ENCODE peak calls at places on chromosomes 7 and 10, in seven cellular contexts. C is A549, R is GM12865, K is choroid plexus epithelial cell, X is Caco-2, E is transverse colon, U is cardiac muscle cell. A is an unnamed sample.

GRCh38 chr10:127413326-127413725 is 135.8 kb upstream of the NPS start:
- DNase-seq in C (no peak), R (no peak), K (no peak), X (no peak), E (no peak), U (no peak), A (no peak)

GRCh38 chr10:71222541-71223364 is 10.4 kb downstream of the UNC5B start:
- DNase-seq in C (no peak), R (peak), K (peak), X (no peak), E (no peak), U (no peak), A (no peak)

GRCh38 chr7:121831320-121831719 is 41.6 kb upstream of the PTPRZ1 start:
- DNase-seq in C (no peak), R (no peak), K (no peak), X (no peak), E (no peak), U (no peak), A (no peak)

GRCh38 chr7:7556852-7557251 is 9.8 kb upstream of the MIOS start:
- DNase-seq in C (no peak), R (no peak), K (no peak), X (no peak), E (no peak), U (no peak), A (no peak)

GRCh38 chr7:129438839-129439640 is 4.8 kb downstream of the STRIP2 start:
- DNase-seq in C (peak), R (no peak), K (peak), X (no peak), E (no peak), U (no peak), A (no peak)

GRCh38 chr7:94623820-94624219 is 32.1 kb downstream of the SGCE start:
- DNase-seq in C (no peak), R (no peak), K (no peak), X (no peak), E (no peak), U (no peak), A (no peak)

GRCh38 chr10:4334853-4335252 is 491.2 kb upstream of the AKR1E2 start:
- DNase-seq in C (no peak), R (no peak), K (no peak), X (no peak), E (no peak), U (no peak), A (no peak)

GRCh38 chr10:49600781-49601400 is 9.2 kb upstream of the SLC18A3 start:
- DNase-seq in C (no peak), R (no peak), K (peak), X (peak), E (no peak), U (no peak), A (no peak)

GRCh38 chr7:5554287-5554785 is 130.7 kb upstream of the TNRC18 start:
- DNase-seq in C (no peak), R (no peak), K (no peak), X (peak), E (no peak), U (no peak), A (no peak)
- TF ChIP-seq CTCF in C (no peak), R (no peak), K (no peak), X (no peak), E (no peak), U (no peak), A (no peak)

GRCh38 chr7:30351274-30351673 is 66.9 kb downstream of the ZNRF2 start:
- DNase-seq in C (no peak), R (no peak), K (no peak), X (no peak), E (no peak), U (no peak), A (no peak)

GRCh38 chr7:30353932-30354607 is 69.7 kb downstream of the ZNRF2 start:
- DNase-seq in C (no peak), R (no peak), K (no peak), X (no peak), E (no peak), U (no peak), A (no peak)

GRCh38 chr7:30351724-30352123 is 67.3 kb downstream of the ZNRF2 start:
- DNase-seq in C (no peak), R (no peak), K (no peak), X (no peak), E (no peak), U (no peak), A (no peak)

GRCh38 chr7:30353532-30353931 is 69.1 kb downstream of the ZNRF2 start:
- DNase-seq in C (no peak), R (no peak), K (no peak), X (no peak), E (no peak), U (no peak), A (no peak)

GRCh38 chr7:30352169-30352568 is 67.8 kb downstream of the ZNRF2 start:
- DNase-seq in C (no peak), R (peak), K (no peak), X (no peak), E (no peak), U (no peak), A (no peak)
- TF ChIP-seq CTCF in C (no peak), R (peak), K (no peak), X (no peak), E (no peak), U (no peak), A (no peak)

GRCh38 chr10:86684305-86684704 is 16.0 kb downstream of the LDB3 start:
- DNase-seq in C (no peak), R (no peak), K (peak), X (peak), E (peak), U (peak), A (peak)
- TF ChIP-seq CTCF in C (peak), R (no peak), K (peak), X (peak), E (no peak), U (peak), A (peak)

DNA sequence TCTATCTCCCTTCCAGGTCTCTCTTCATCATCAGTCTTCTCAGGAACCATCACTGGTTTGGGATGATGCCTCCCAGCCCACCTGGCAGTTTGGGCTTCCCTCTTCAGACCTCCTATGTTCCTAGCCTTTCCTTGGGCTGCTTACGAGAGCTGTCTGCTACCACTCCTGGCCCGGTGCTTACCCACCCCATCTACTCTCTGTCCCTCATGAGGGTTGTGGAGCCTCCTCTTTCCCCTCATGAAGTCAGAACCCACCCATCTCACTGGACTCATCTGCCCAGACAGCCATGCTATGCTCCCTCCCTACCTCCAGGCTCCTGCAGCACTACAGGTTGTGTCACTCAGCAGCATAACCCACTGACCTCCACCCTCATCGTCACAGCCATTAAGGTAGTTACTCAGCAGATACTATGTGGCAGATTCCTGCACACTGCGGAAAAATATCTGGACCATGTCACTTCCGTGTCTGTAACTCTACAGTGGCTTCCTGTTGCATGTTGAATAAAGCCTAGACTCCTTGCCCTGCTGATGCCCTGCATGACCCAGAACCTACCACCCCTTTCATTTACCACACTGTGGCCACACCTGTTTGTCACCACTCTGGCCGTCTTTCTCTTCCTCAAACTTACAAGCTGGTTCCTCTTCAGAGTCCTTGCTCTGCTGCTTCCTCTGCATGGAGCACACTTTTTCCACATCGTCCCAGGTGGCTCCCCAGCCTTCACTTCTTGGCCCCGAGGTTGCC is 2.0 kb downstream of the DBNL start:
- DNase-seq in C (no peak), R (peak), K (no peak), X (no peak), E (no peak), U (no peak), A (no peak)
- TF ChIP-seq CTCF in C (no peak), R (no peak), K (no peak), X (no peak), E (no peak), U (no peak), A (no peak)

GRCh38 chr10:76305930-76306612 is 874.6 kb downstream of the LRMDA start:
- DNase-seq in C (no peak), R (no peak), K (no peak), X (no peak), E (no peak), U (no peak), A (no peak)

GRCh38 chr10:76301950-76302349 is 870.5 kb downstream of the LRMDA start:
- DNase-seq in C (no peak), R (no peak), K (peak), X (peak), E (no peak), U (peak), A (no peak)

GRCh38 chr10:76302491-76302890 is 871.1 kb downstream of the LRMDA start:
- DNase-seq in C (no peak), R (no peak), K (no peak), X (no peak), E (no peak), U (no peak), A (no peak)

GRCh38 chr10:76302936-76303656 is 871.7 kb downstream of the LRMDA start:
- DNase-seq in C (no peak), R (no peak), K (peak), X (peak), E (no peak), U (peak), A (peak)

GRCh38 chr10:76303682-76304316 is 872.4 kb downstream of the LRMDA start:
- DNase-seq in C (peak), R (peak), K (peak), X (peak), E (peak), U (peak), A (peak)
- TF ChIP-seq CTCF in C (peak), R (peak), K (peak), X (peak), E (peak), U (peak), A (peak)

GRCh38 chr10:77574436-77574835 is 63.2 kb downstream of the KCNMA1 start:
- DNase-seq in C (no peak), R (no peak), K (no peak), X (no peak), E (no peak), U (no peak), A (no peak)
- TF ChIP-seq CTCF in C (peak), R (peak), K (peak), X (no peak), E (no peak), U (no peak), A (no peak)